ENCODE peak calls at places on chromosomes 16 and 17, in four cellular contexts. K is WERI-Rb-1, J is natural killer cell, Z is AG10803. V is an unnamed sample.

GRCh38 chr16:528111-529011 is 849 bp downstream of the CAPN15 start:
- DNase-seq in K (peak), J (peak), Z (peak), V (no peak)

GRCh38 chr17:81004336-81005015 is 12.8 kb downstream of the CHMP6 start:
- DNase-seq in K (no peak), J (no peak), Z (no peak), V (no peak)

GRCh38 chr16:87451563-87452210 is 41.1 kb downstream of the ZCCHC14 start:
- DNase-seq in K (no peak), J (no peak), Z (no peak), V (no peak)

GRCh38 chr17:81295678-81296381 is 723 bp upstream of the SLC38A10 start:
- DNase-seq in K (peak), J (no peak), Z (peak), V (no peak)

GRCh38 chr17:80254396-80255241 is 6.0 kb upstream of the RNF213 start:
- DNase-seq in K (no peak), J (no peak), Z (peak), V (no peak)

GRCh38 chr17:64126918-64127317 is 3.0 kb downstream of the ERN1 start:
- DNase-seq in K (no peak), J (no peak), Z (peak), V (no peak)

GRCh38 chr17:28992202-28992601 is 13.6 kb downstream of the SEZ6 start:
- DNase-seq in K (no peak), J (no peak), Z (no peak), V (no peak)

GRCh38 chr16:49757744-49758069 is 98.2 kb downstream of the ZNF423 start:
- DNase-seq in K (peak), J (no peak), Z (no peak), V (no peak)

GRCh38 chr16:22318690-22319358 is 21.6 kb downstream of the POLR3E start:
- DNase-seq in K (peak), J (peak), Z (peak), V (peak)

GRCh38 chr17:82064433-82065192 is 991 bp downstream of the DUS1L start:
- DNase-seq in K (no peak), J (no peak), Z (no peak), V (no peak)

GRCh38 chr17:11561281-11561680 is 37.0 kb upstream of the DNAH9 start:
- DNase-seq in K (no peak), J (no peak), Z (no peak), V (no peak)

GRCh38 chr17:76262732-76263344 is 2.3 kb upstream of the UBALD2 start:
- DNase-seq in K (no peak), J (no peak), Z (no peak), V (no peak)

GRCh38 chr17:17053446-17054379 is 11.5 kb downstream of the MPRIP start:
- DNase-seq in K (no peak), J (no peak), Z (no peak), V (peak)

GRCh38 chr17:72056727-72057290 is 64.0 kb upstream of the SOX9 start:
- DNase-seq in K (no peak), J (no peak), Z (no peak), V (no peak)

GRCh38 chr17:38591759-38592241 is 14.0 kb downstream of the SRCIN1 start:
- DNase-seq in K (no peak), J (no peak), Z (peak), V (no peak)

GRCh38 chr17:9408381-9408780 is 167.2 kb downstream of the STX8 start:
- DNase-seq in K (no peak), J (no peak), Z (peak), V (no peak)

GRCh38 chr17:62966426-62967110 is 533 bp downstream of the TANC2 start:
- DNase-seq in K (peak), J (no peak), Z (no peak), V (no peak)

GRCh38 chr16:1913327-1914083 is 4.7 kb downstream of the HS3ST6 start:
- DNase-seq in K (no peak), J (no peak), Z (no peak), V (no peak)

GRCh38 chr16:80530479-80530878 is 10.3 kb upstream of the DYNLRB2 start:
- DNase-seq in K (no peak), J (no peak), Z (no peak), V (no peak)

GRCh38 chr17:65583921-65584603 is 22.6 kb upstream of the AXIN2 start:
- DNase-seq in K (no peak), J (no peak), Z (no peak), V (no peak)

GRCh38 chr17:13429201-13429600 is 172.5 kb downstream of the HS3ST3A1 start:
- DNase-seq in K (peak), J (no peak), Z (peak), V (peak)

GRCh38 chr17:50631908-50632571 is 2.6 kb upstream of the ABCC3 start:
- DNase-seq in K (peak), J (no peak), Z (no peak), V (no peak)

GRCh38 chr17:40818733-40819527 is 3.5 kb downstream of the KRT10 start:
- DNase-seq in K (peak), J (peak), Z (peak), V (peak)

GRCh38 chr16:67459066-67459857 is 21.7 kb downstream of the ATP6V0D1 start:
- DNase-seq in K (no peak), J (no peak), Z (no peak), V (no peak)

GRCh38 chr16:31149894-31150890 is at the start of gene PRSS36:
- DNase-seq in K (no peak), J (no peak), Z (no peak), V (no peak)

GRCh38 chr17:51059781-51060180 is 60.9 kb downstream of the SPAG9 start:
- DNase-seq in K (no peak), J (no peak), Z (peak), V (no peak)

GRCh38 chr17:27778193-27778592 is 22.1 kb downstream of the NOS2 start:
- DNase-seq in K (no peak), J (no peak), Z (peak), V (no peak)

GRCh38 chr16:57318240-57318970 is 33.9 kb upstream of the PLLP start:
- DNase-seq in K (no peak), J (no peak), Z (peak), V (peak)

GRCh38 chr16:68377667-68378420 is 67.0 kb downstream of the PRMT7 start:
- DNase-seq in K (no peak), J (no peak), Z (no peak), V (no peak)

GRCh38 chr16:70588565-70588964 is 57.8 kb upstream of the IL34 start:
- DNase-seq in K (no peak), J (no peak), Z (no peak), V (no peak)

GRCh38 chr16:75306102-75306762 is 54.8 kb upstream of the BCAR1 start:
- DNase-seq in K (no peak), J (no peak), Z (no peak), V (no peak)

GRCh38 chr17:81644496-81644895 is 7.5 kb downstream of the TSPAN10 start:
- DNase-seq in K (no peak), J (no peak), Z (no peak), V (no peak)

GRCh38 chr16:8655184-8655717 is 19.2 kb upstream of the ABAT start:
- DNase-seq in K (peak), J (no peak), Z (peak), V (no peak)
- TF ChIP-seq CTCF in K (peak), J (no peak), Z (peak), V (peak)

GRCh38 chr16:83887564-83887963 is 11.4 kb upstream of the MLYCD start:
- DNase-seq in K (no peak), J (no peak), Z (peak), V (no peak)

GRCh38 chr16:83886199-83886971 is 12.5 kb upstream of the MLYCD start:
- DNase-seq in K (no peak), J (no peak), Z (no peak), V (no peak)

GRCh38 chr16:83888672-83889044 is 10.3 kb upstream of the MLYCD start:
- DNase-seq in K (no peak), J (no peak), Z (no peak), V (no peak)

GRCh38 chr16:83890359-83890758 is 8.6 kb upstream of the MLYCD start:
- DNase-seq in K (no peak), J (no peak), Z (no peak), V (no peak)

GRCh38 chr16:83887088-83887487 is 11.8 kb upstream of the MLYCD start:
- DNase-seq in K (no peak), J (no peak), Z (peak), V (no peak)
- TF ChIP-seq CTCF in K (no peak), J (no peak), Z (peak), V (peak)

GRCh38 chr17:61007980-61008379 is 330.3 kb downstream of the BCAS3 start:
- DNase-seq in K (no peak), J (no peak), Z (no peak), V (no peak)

GRCh38 chr17:61000911-61001310 is 323.3 kb downstream of the BCAS3 start:
- DNase-seq in K (no peak), J (no peak), Z (peak), V (no peak)

GRCh38 chr17:61005358-61005757 is 327.7 kb downstream of the BCAS3 start:
- DNase-seq in K (no peak), J (no peak), Z (no peak), V (no peak)

DNA sequence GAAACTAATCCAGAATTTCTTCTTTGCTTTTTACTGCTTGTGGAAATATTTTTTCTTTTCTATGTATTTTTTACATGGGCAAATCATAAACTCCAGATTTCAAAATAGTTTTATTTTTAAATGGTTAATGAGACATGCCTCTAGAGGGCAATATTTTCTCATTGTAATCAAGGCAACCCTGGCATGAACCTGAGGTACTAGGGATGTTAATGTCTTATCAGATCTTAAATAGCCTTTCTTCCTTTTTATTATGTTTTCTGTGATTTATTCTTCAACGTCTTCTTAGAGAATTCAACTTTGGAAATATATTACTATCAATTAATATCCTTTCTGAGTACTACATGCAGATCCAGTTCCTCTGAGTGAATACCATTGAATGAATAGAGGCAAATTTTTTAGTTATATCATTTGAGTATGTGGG is 324.7 kb downstream of the BCAS3 start:
- DNase-seq in K (no peak), J (no peak), Z (peak), V (no peak)
- TF ChIP-seq CTCF in K (no peak), J (peak), Z (peak), V (peak)

GRCh38 chr17:57834146-57834741 is 15.6 kb downstream of the MRPS23 start:
- DNase-seq in K (peak), J (no peak), Z (peak), V (no peak)
- TF ChIP-seq CTCF in K (peak), J (no peak), Z (peak), V (no peak)

GRCh38 chr16:19014456-19014855 is 30.7 kb downstream of the TMC7 start:
- DNase-seq in K (peak), J (no peak), Z (peak), V (no peak)
- TF ChIP-seq CTCF in K (peak), J (no peak), Z (no peak), V (no peak)

DNA sequence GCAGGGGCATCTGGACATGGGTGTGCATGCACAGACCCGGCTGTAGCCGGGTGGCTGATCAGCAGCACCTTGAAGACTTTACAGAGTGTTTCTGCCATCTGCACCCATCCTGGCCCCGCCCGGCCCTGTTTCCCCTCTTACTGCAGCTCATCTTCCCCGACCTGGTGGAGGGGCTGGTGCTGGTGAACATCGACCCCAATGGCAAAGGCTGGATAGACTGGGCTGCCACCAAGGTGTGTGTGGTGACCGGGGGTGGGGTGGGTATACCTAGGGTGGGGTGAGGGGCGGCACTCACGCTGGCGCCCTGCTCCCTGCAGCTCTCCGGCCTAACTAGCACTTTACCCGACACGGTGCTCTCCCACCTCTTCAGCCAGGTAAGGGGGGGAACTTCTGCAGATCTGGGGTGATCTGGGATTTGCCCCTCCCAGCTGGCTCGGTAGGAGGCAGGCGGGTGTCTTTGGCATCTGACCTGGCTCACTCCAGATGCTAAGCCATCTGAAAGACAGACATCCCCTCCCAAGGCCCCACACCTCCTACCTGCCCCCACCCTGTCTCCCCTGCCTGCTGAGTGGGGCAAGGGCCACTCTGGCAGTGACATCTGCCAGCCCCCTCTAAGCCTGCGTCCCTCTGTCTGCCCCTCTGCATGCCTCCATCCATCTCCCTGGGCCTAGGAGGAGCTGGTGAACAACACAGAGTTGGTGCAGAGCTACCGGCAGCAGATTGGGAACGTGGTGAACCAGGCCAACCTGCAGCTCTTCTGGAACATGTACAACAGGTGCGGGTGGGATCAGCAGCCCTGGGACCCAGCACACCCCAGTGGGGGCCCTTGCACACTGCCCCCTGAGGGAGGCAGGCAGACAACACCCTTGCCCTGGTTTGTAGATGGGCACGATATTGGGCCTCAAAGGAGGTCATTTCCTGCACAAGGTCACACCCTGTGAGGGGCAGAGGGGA is 6.6 kb downstream of the NDRG4 start:
- DNase-seq in K (no peak), J (no peak), Z (no peak), V (peak)
- TF ChIP-seq CTCF in K (peak), J (no peak), Z (no peak), V (no peak)

GRCh38 chr16:4933871-4934395 is 3.0 kb downstream of the PPL start:
- DNase-seq in K (no peak), J (no peak), Z (no peak), V (no peak)
- TF ChIP-seq CTCF in K (no peak), J (no peak), Z (no peak), V (no peak)

V was measured in type B pancreatic cell.